ENCODE peak calls at places on chromosome 17, in ten cellular contexts. S, K, J, G, T, D, I, X, W and C are unnamed samples.

GRCh38 chr17:46842835-46843234 is 8.5 kb upstream of the WNT9B start:
- DNase-seq in S (no peak), T (no peak), D (no peak), G (no peak), K (no peak), J (no peak), X (no peak), W (peak; percentile 8), I (no peak), C (no peak)

GRCh38 chr17:77802811-77803220 is 155.7 kb upstream of the TNRC6C start:
- DNase-seq in J (peak; percentile 94), K (peak; percentile 60), X (no peak), G (no peak), T (no peak), S (no peak), I (no peak), D (no peak), W (no peak), C (peak; percentile 80)

GRCh38 chr17:65175952-65176351 is 38.8 kb downstream of the RGS9 start:
- DNase-seq in K (no peak), I (no peak), G (no peak), W (no peak), J (no peak), D (no peak), S (no peak), T (no peak), X (no peak), C (no peak)

GRCh38 chr17:39165844-39166349 is at the start of gene ARL5C:
- DNase-seq in I (no peak), T (no peak), D (no peak), K (no peak), J (peak; percentile 52), X (no peak), W (no peak), G (no peak), S (no peak), C (no peak)

GRCh38 chr17:61467416-61468262 is 15.4 kb downstream of the TBX4 start:
- DNase-seq in K (peak; percentile 75), I (no peak), W (peak; percentile 44), D (no peak), X (peak; percentile 45), J (peak; percentile 77), T (no peak), S (no peak), G (no peak), C (peak; percentile 63)

GRCh38 chr17:73304971-73305786 is 6.6 kb downstream of the CDC42EP4 start:
- DNase-seq in K (no peak), I (no peak), T (no peak), W (peak; percentile 86), G (no peak), J (no peak), S (no peak), D (no peak), X (peak; percentile 67), C (peak; percentile 75)

GRCh38 chr17:8124350-8125195 is 667 bp upstream of the HES7 start:
- DNase-seq in I (no peak), K (no peak), X (no peak), T (no peak), D (no peak), J (peak; percentile 52), S (no peak), W (no peak), G (no peak), C (no peak)

GRCh38 chr17:82740906-82741759 is 5.7 kb downstream of the FN3K start:
- DNase-seq in S (no peak), D (no peak), G (no peak), I (no peak), T (no peak), K (no peak), X (peak; percentile 84), J (no peak), W (peak; percentile 29), C (no peak)

GRCh38 chr17:78105551-78105950 is 23.0 kb downstream of the TMC6 start:
- DNase-seq in G (no peak), W (no peak), I (no peak), S (no peak), T (no peak), K (no peak), J (no peak), X (no peak), D (no peak), C (no peak)

GRCh38 chr17:8068736-8069586 is 18.6 kb downstream of the ALOX12B start:
- DNase-seq in J (no peak), D (no peak), W (no peak), S (no peak), G (no peak), I (no peak), T (no peak), X (peak; percentile 74), K (no peak), C (no peak)

GRCh38 chr17:63024201-63024600 is 58.2 kb downstream of the TANC2 start:
- DNase-seq in W (no peak), I (no peak), D (no peak), G (no peak), J (no peak), S (no peak), K (no peak), X (no peak), T (no peak), C (no peak)

GRCh38 chr17:66715076-66715675 is 119.7 kb upstream of the CACNG5 start:
- DNase-seq in G (no peak), K (no peak), D (no peak), S (no peak), T (no peak), I (no peak), X (no peak), J (no peak), W (no peak), C (no peak)

GRCh38 chr17:42311240-42312034 is 23.1 kb downstream of the STAT5A start:
- DNase-seq in G (no peak), D (no peak), T (peak; percentile 23), K (peak; percentile 48), I (no peak), S (peak; percentile 51), W (peak; percentile 95), J (peak; percentile 72), X (peak; percentile 82), C (peak; percentile 96)

GRCh38 chr17:19338031-19338990 is 24.2 kb downstream of the B9D1 start:
- DNase-seq in J (no peak), T (no peak), D (peak; percentile 39), W (peak; percentile 45), S (peak; percentile 56), X (peak; percentile 84), I (peak; percentile 31), K (peak; percentile 55), G (peak; percentile 49), C (peak; percentile 62)

GRCh38 chr17:77738666-77739531 is 219.6 kb upstream of the TNRC6C start:
- DNase-seq in I (no peak), S (no peak), T (no peak), G (no peak), D (no peak), J (no peak), K (no peak), W (no peak), X (peak; percentile 41), C (no peak)

GRCh38 chr17:57557793-57558681 is 187.1 kb downstream of the CCDC182 start:
- DNase-seq in K (no peak), T (no peak), D (no peak), J (peak; percentile 71), I (no peak), S (no peak), X (no peak), W (no peak), G (no peak), C (no peak)

GRCh38 chr17:47928415-47928814 is 13.0 kb upstream of the PNPO start:
- DNase-seq in K (no peak), T (no peak), G (no peak), J (no peak), D (no peak), S (no peak), I (no peak), W (no peak), X (no peak), C (no peak)